ENCODE peak calls at places on chromosomes 7 and 10, in four cellular contexts. G is K562, O is H1, U is GM12878. X is an unnamed sample.
A peak's percentile ranks its signal among the peaks of the same experiment; 100 is the strongest.

GRCh38 chr7:141333459-141333858 is 217.8 kb upstream of the AGK start:
- DNase-seq in G (peak; percentile 22), O (no peak), U (no peak), X (peak; percentile 85)

GRCh38 chr10:93947524-93947923 is 46.2 kb upstream of the PLCE1 start:
- DNase-seq in G (peak; percentile 20), O (no peak), U (no peak), X (no peak)

GRCh38 chr7:96076350-96076707 is 245.6 kb downstream of the SLC25A13 start:
- DNase-seq in G (no peak), O (no peak), U (no peak), X (no peak)

GRCh38 chr7:37514520-37514919 is 65.9 kb upstream of the ELMO1 start:
- DNase-seq in G (no peak), O (no peak), U (no peak), X (no peak)

GRCh38 chr7:42932861-42933591 is 850 bp downstream of the MRPL32 start:
- DNase-seq in G (peak; percentile 36), O (no peak), U (no peak), X (peak; percentile 43)

GRCh38 chr7:4070214-4070613 is 611.9 kb upstream of the FOXK1 start:
- DNase-seq in G (no peak), O (no peak), U (no peak), X (no peak)

GRCh38 chr7:153100691-153101237 is 341.2 kb downstream of the ACTR3B start:
- DNase-seq in G (no peak), O (no peak), U (no peak), X (no peak)

GRCh38 chr7:116732788-116733709 is 61.1 kb downstream of the MET start:
- DNase-seq in G (no peak), O (no peak), U (no peak), X (no peak)

GRCh38 chr7:110253083-110253482 is 837.8 kb upstream of the LRRN3 start:
- DNase-seq in G (no peak), O (no peak), U (no peak), X (no peak)

GRCh38 chr10:6204063-6204340 is 1.3 kb downstream of the PFKFB3 start:
- DNase-seq in G (no peak), O (no peak), U (no peak), X (peak; percentile 47)

GRCh38 chr10:104316321-104317099 is 21.8 kb downstream of the ITPRIP start:
- DNase-seq in G (no peak), O (no peak), U (no peak), X (no peak)

GRCh38 chr10:104317195-104318095 is 20.8 kb downstream of the ITPRIP start:
- DNase-seq in G (no peak), O (no peak), U (no peak), X (no peak)

GRCh38 chr10:104318810-104319684 is 19.2 kb downstream of the ITPRIP start:
- DNase-seq in G (no peak), O (no peak), U (no peak), X (no peak)

GRCh38 chr10:104315486-104315921 is 22.8 kb downstream of the ITPRIP start:
- DNase-seq in G (no peak), O (no peak), U (no peak), X (no peak)

GRCh38 chr10:104318096-104318725 is 20.1 kb downstream of the ITPRIP start:
- DNase-seq in G (no peak), O (no peak), U (no peak), X (no peak)
- H3K4me2 ChIP-seq in G (no peak overlapping the region), O (peak overlapping the region; percentile 27), U (no peak overlapping the region), X (peak overlapping the region; percentile 46)

GRCh38 chr10:19971343-19971742 is 155.1 kb downstream of the PLXDC2 start:
- DNase-seq in G (no peak), O (no peak), U (no peak), X (no peak)

GRCh38 chr10:19964625-19965024 is 148.4 kb downstream of the PLXDC2 start:
- DNase-seq in G (no peak), O (no peak), U (no peak), X (peak; percentile 54)

GRCh38 chr10:19968745-19969144 is 152.5 kb downstream of the PLXDC2 start:
- DNase-seq in G (no peak), O (no peak), U (no peak), X (no peak)

GRCh38 chr10:19970707-19971106 is 154.5 kb downstream of the PLXDC2 start:
- DNase-seq in G (no peak), O (no peak), U (no peak), X (no peak)

DNA sequence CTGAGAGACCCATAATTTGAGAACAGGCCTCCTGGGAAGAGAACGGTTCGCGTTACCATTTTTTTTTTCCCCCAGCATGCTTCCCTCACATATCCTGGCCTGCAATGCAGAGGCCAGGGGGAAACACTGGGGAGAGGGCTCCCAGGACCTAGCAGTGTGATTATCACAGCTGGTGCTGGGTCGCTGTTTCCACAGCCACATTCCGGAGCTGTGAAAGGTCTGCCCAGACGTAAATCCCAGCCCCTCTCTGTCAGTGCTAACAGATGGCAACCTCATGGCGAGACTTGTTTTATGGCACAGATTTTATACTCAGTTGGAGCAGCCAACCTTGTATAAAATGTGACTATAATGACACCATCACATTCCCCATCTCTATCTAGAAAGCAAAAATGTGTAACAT is 150.5 kb downstream of the PLXDC2 start:
- DNase-seq in G (no peak), O (no peak), U (no peak), X (peak; percentile 64)
- TF ChIP-seq CREB1 in G (no peak), O (no peak), U (no peak), X (no peak)

GRCh38 chr7:105682331-105683070 is 101.2 kb upstream of the EFCAB10 start:
- DNase-seq in G (no peak), O (no peak), U (no peak), X (no peak)
- H3K4me2 ChIP-seq in G (no peak overlapping the region), O (no peak overlapping the region), U (no peak overlapping the region), X (peak overlapping the region; percentile 44)

GRCh38 chr7:2826806-2827205 is 17.3 kb downstream of the GNA12 start:
- DNase-seq in G (no peak), O (no peak), U (no peak), X (no peak)

GRCh38 chr7:2825595-2826227 is 18.4 kb downstream of the GNA12 start:
- DNase-seq in G (no peak), O (no peak), U (no peak), X (peak; percentile 58)

GRCh38 chr7:2830609-2831376 is 13.3 kb downstream of the GNA12 start:
- DNase-seq in G (no peak), O (no peak), U (no peak), X (no peak)

GRCh38 chr7:2832441-2832840 is 11.7 kb downstream of the GNA12 start:
- DNase-seq in G (no peak), O (no peak), U (no peak), X (no peak)

DNA sequence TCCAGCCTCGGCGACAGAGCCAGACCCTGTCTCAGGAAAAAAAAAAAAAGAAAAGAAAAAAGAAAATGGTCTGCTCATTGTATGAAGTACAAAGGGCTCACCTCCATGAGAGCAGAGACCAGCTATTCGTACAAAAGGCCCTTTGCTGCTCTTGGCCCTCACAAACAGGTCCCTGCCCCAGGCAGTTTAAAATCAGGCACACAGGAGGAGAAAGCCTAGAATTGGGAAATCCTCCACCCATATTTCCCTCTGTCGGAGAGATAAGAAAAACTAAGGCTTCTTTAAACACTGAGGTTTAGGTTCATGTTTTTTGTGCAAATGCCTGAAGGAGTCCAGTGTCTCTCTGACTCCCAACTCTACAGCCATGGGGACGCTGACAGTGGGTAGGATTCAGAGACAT is 15.1 kb downstream of the GNA12 start:
- DNase-seq in G (no peak), O (no peak), U (no peak), X (no peak)
- TF ChIP-seq CREB1 in G (no peak), O (no peak), U (no peak), X (no peak)

X was measured in GM23338.